ENCODE peak calls at places on chromosomes 16 and 17, in seven cellular contexts. One of them, this sample, is unnamed.

GRCh38 chr16:8398548-8398947 is 191.8 kb downstream of the TMEM114 start:
- DNase-seq in IMR-90: no peak
- DNase-seq in HepG2: no peak
- DNase-seq in K562: no peak
- DNase-seq in H1: no peak
- DNase-seq in HCT116: no peak
- DNase-seq in GM12878: no peak
- DNase-seq in this sample: no peak

GRCh38 chr16:81564368-81565060 is 119.9 kb downstream of the CMIP start:
- DNase-seq in IMR-90: no peak
- DNase-seq in HepG2: no peak
- DNase-seq in K562: no peak
- DNase-seq in H1: no peak
- DNase-seq in HCT116: no peak
- DNase-seq in GM12878: no peak
- DNase-seq in this sample: no peak

GRCh38 chr17:39972271-39972670 is 8.3 kb upstream of the PSMD3 start:
- DNase-seq in IMR-90: peak
- DNase-seq in HepG2: no peak
- DNase-seq in K562: no peak
- DNase-seq in H1: no peak
- DNase-seq in HCT116: no peak
- DNase-seq in GM12878: no peak
- DNase-seq in this sample: no peak

GRCh38 chr17:27577124-27577761 is 53.7 kb upstream of the LGALS9 start:
- DNase-seq in IMR-90: peak
- DNase-seq in HepG2: no peak
- DNase-seq in K562: peak
- DNase-seq in H1: peak
- DNase-seq in HCT116: no peak
- DNase-seq in GM12878: no peak
- DNase-seq in this sample: no peak

GRCh38 chr16:815861-816260 is 15.3 kb upstream of the GNG13 start:
- DNase-seq in IMR-90: no peak
- DNase-seq in HepG2: no peak
- DNase-seq in K562: no peak
- DNase-seq in H1: no peak
- DNase-seq in HCT116: no peak
- DNase-seq in GM12878: no peak
- DNase-seq in this sample: no peak

GRCh38 chr16:28623172-28623711 is 13.4 kb upstream of the SULT1A1 start:
- DNase-seq in IMR-90: no peak
- DNase-seq in HepG2: no peak
- DNase-seq in K562: peak
- DNase-seq in H1: no peak
- DNase-seq in HCT116: peak
- DNase-seq in GM12878: no peak
- DNase-seq in this sample: peak

GRCh38 chr17:82050761-82051641 is 610 bp downstream of the RFNG start:
- DNase-seq in IMR-90: no peak
- DNase-seq in HepG2: no peak
- DNase-seq in K562: peak
- DNase-seq in H1: no peak
- DNase-seq in HCT116: no peak
- DNase-seq in GM12878: no peak
- DNase-seq in this sample: no peak

GRCh38 chr17:2837147-2837561 is 40.9 kb downstream of the RAP1GAP2 start:
- DNase-seq in IMR-90: no peak
- DNase-seq in HepG2: no peak
- DNase-seq in K562: no peak
- DNase-seq in H1: no peak
- DNase-seq in HCT116: no peak
- DNase-seq in GM12878: no peak
- DNase-seq in this sample: no peak

GRCh38 chr16:58127033-58127556 is 2.1 kb downstream of the CFAP20 start:
- DNase-seq in IMR-90: peak
- DNase-seq in HepG2: peak
- DNase-seq in K562: no peak
- DNase-seq in H1: no peak
- DNase-seq in HCT116: no peak
- DNase-seq in GM12878: no peak
- DNase-seq in this sample: no peak

GRCh38 chr16:66832661-66833305 is 2.0 kb upstream of the NAE1 start:
- DNase-seq in IMR-90: peak
- DNase-seq in HepG2: no peak
- DNase-seq in K562: no peak
- DNase-seq in H1: peak
- DNase-seq in HCT116: no peak
- DNase-seq in GM12878: no peak
- DNase-seq in this sample: no peak

DNA sequence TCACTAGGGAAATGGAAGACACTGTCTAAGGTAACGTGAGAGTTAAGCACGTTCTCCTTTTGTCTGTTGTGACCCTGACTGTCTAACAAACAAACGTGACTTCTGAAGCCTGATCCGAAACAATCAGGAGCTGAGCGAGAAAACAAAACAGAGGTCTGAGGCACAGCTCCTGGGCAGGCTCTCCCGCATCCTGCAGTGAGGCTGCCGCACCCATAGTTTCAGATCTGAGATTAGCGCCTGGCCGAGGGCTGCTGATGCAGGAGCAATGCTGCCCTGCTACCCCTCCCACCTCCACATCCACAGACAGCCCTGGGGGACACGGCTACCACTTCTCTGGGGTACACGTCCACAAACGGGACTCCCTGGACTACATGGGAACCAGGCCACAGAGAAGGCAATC is 46.7 kb downstream of the RNF157 start:
- DNase-seq in IMR-90: no peak
- DNase-seq in HepG2: no peak
- DNase-seq in K562: peak
- DNase-seq in H1: no peak
- DNase-seq in HCT116: no peak
- DNase-seq in GM12878: no peak
- DNase-seq in this sample: no peak
- H3K27ac ChIP-seq in IMR-90: no peak
- H3K27ac ChIP-seq in HepG2: no peak
- H3K27ac ChIP-seq in K562: peak
- H3K27ac ChIP-seq in H1: no peak
- H3K27ac ChIP-seq in HCT116: no peak
- H3K27ac ChIP-seq in GM12878: no peak
- H3K27ac ChIP-seq in this sample: no peak

DNA sequence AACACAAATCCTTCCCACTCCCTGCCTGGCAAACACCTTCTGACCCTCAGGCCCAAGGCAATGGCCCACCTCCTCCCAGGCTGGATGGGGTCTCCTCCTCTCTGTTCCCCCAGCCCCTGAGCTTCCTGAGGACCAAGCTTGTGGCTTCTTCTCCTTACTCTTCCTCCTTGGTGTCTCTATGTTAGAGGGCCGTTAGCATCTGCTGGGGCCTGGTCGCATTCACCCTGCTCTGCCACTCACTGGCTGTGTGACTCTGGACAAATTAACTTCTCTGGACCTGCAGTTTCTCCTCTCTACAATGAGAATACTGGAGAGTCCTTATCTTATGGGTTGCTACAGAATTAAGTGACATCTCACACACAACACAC is 725 bp upstream of the MT2A start:
- DNase-seq in IMR-90: no peak
- DNase-seq in HepG2: no peak
- DNase-seq in K562: no peak
- DNase-seq in H1: no peak
- DNase-seq in HCT116: no peak
- DNase-seq in GM12878: no peak
- DNase-seq in this sample: no peak
- H3K4me3 ChIP-seq in IMR-90: peak
- H3K4me3 ChIP-seq in HepG2: peak
- H3K4me3 ChIP-seq in K562: peak
- H3K4me3 ChIP-seq in H1: peak
- H3K4me3 ChIP-seq in HCT116: peak
- H3K4me3 ChIP-seq in GM12878: no peak
- H3K4me3 ChIP-seq in this sample: peak

DNA sequence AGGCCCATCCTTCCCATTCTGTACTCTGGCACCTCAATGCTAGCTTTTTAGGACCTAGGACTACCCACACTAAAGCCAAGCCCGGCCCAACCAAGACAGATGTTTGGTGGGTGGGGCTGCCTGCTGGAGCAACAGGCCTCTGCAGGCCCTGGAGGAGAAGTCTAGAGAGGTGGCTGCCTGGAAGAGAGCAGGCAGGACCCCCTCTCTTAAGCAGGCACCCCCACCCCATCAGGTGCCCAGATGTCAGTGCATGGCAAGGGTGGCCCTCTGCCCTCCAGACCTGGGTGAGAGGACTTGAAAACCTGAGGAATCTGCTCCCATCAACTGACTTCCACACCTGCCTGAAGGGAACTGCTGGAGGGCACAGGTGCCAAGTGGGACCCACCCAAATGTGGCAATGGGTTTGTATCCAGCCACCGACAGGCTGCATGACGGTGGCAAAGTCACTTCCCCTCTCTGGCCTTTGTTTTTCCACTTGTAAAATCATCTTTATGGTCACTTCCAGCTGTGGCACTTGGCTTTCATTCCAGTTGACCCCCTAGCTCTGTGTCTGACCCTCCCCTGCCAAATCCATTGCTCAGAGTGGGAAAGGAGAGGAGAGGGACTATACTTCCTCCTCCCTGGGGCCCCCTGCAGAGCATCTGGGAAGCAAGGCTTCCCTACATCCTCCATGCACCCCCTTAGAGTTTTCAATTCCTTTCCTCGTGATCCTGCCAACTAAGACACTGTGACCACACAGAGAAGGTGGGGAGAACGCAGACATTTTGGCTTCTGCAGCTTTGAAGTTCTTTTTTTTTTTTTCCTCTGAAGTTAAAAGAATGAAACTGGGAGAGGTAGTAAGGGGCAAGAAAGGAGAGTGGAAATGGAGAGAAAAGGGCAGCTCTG is 1.6 kb upstream of the STAT5A start:
- DNase-seq in IMR-90: no peak
- DNase-seq in HepG2: no peak
- DNase-seq in K562: peak
- DNase-seq in H1: no peak
- DNase-seq in HCT116: no peak
- DNase-seq in GM12878: no peak
- DNase-seq in this sample: no peak
- TF ChIP-seq CEBPB in IMR-90: no peak
- TF ChIP-seq CEBPB in HepG2: no peak
- TF ChIP-seq CEBPB in K562: no peak
- TF ChIP-seq CEBPB in H1: no peak
- TF ChIP-seq CEBPB in HCT116: no peak
- TF ChIP-seq CEBPB in GM12878: no peak
- TF ChIP-seq CEBPB in this sample: no peak

DNA sequence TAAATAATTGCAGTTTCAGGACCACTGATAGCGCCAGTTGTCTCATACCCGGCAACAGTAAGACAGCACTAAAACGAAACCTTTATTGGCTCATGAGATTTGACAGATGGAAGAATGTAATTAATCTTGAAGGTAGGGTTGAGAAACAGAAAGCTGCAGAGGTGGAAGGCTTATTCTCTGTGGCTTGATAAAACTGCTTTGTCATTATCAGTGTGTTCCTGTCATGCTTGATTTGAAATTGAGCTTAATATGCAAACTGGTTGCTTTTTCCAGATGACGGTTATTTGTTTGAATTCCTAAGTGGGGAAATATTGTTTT is 1.3 kb downstream of the ATP6V0A1 start:
- DNase-seq in IMR-90: peak
- DNase-seq in HepG2: no peak
- DNase-seq in K562: no peak
- DNase-seq in H1: no peak
- DNase-seq in HCT116: no peak
- DNase-seq in GM12878: no peak
- DNase-seq in this sample: no peak
- H3K27ac ChIP-seq in IMR-90: no peak
- H3K27ac ChIP-seq in HepG2: peak
- H3K27ac ChIP-seq in K562: peak
- H3K27ac ChIP-seq in H1: no peak
- H3K27ac ChIP-seq in HCT116: peak
- H3K27ac ChIP-seq in GM12878: peak
- H3K27ac ChIP-seq in this sample: peak

GRCh38 chr17:74840500-74840899 is 19.2 kb downstream of the GRIN2C start:
- DNase-seq in IMR-90: no peak
- DNase-seq in HepG2: no peak
- DNase-seq in K562: no peak
- DNase-seq in H1: no peak
- DNase-seq in HCT116: no peak
- DNase-seq in GM12878: no peak
- DNase-seq in this sample: no peak

GRCh38 chr17:74840989-74841666 is 18.6 kb downstream of the GRIN2C start:
- DNase-seq in IMR-90: peak
- DNase-seq in HepG2: peak
- DNase-seq in K562: peak
- DNase-seq in H1: no peak
- DNase-seq in HCT116: no peak
- DNase-seq in GM12878: no peak
- DNase-seq in this sample: no peak

GRCh38 chr17:74842599-74843351 is 16.9 kb downstream of the GRIN2C start:
- DNase-seq in IMR-90: peak
- DNase-seq in HepG2: peak
- DNase-seq in K562: peak
- DNase-seq in H1: peak
- DNase-seq in HCT116: peak
- DNase-seq in GM12878: no peak
- DNase-seq in this sample: peak

GRCh38 chr17:74843352-74843627 is 16.4 kb downstream of the GRIN2C start:
- DNase-seq in IMR-90: no peak
- DNase-seq in HepG2: no peak
- DNase-seq in K562: no peak
- DNase-seq in H1: peak
- DNase-seq in HCT116: no peak
- DNase-seq in GM12878: no peak
- DNase-seq in this sample: no peak

GRCh38 chr17:74842146-74842598 is 17.5 kb downstream of the GRIN2C start:
- DNase-seq in IMR-90: no peak
- DNase-seq in HepG2: no peak
- DNase-seq in K562: no peak
- DNase-seq in H1: no peak
- DNase-seq in HCT116: no peak
- DNase-seq in GM12878: no peak
- DNase-seq in this sample: no peak
- H3K4me3 ChIP-seq in IMR-90: no peak
- H3K4me3 ChIP-seq in HepG2: peak
- H3K4me3 ChIP-seq in K562: no peak
- H3K4me3 ChIP-seq in H1: peak
- H3K4me3 ChIP-seq in HCT116: peak
- H3K4me3 ChIP-seq in GM12878: no peak
- H3K4me3 ChIP-seq in this sample: peak

This sample was measured in A549.